ENCODE peak calls at places on chromosomes 3 and 15, in nine cellular contexts. One of them, this sample, is unnamed.

GRCh38 chr15:83118291-83118827 is 10.9 kb downstream of the TM6SF1 start:
- DNase-seq in T-cell: no peak
- DNase-seq in RWPE1: no peak
- DNase-seq in ovary: no peak
- DNase-seq in stomach: no peak
- DNase-seq in activated T-helper 1 cell treated with anti-CD3 and anti-CD28 coated beads, Interleukin-2, amount 50 U/mL, for 16 hours: no peak
- DNase-seq in cardiac septum: no peak
- DNase-seq in adipocyte: no peak
- DNase-seq in left ventricle myocardium superior: no peak
- DNase-seq in this sample: no peak

GRCh38 chr15:29770796-29771195 is 51.5 kb downstream of the TJP1 start:
- DNase-seq in T-cell: no peak
- DNase-seq in cardiac septum: no peak
- DNase-seq in ovary: no peak
- DNase-seq in activated T-helper 1 cell treated with anti-CD3 and anti-CD28 coated beads, Interleukin-2, amount 50 U/mL, for 16 hours: no peak
- DNase-seq in RWPE1: no peak
- DNase-seq in left ventricle myocardium superior: no peak
- DNase-seq in adipocyte: no peak
- DNase-seq in stomach: no peak
- DNase-seq in this sample: no peak

GRCh38 chr3:150147776-150148175 is 177.1 kb upstream of the PFN2 start:
- DNase-seq in adipocyte: peak
- DNase-seq in T-cell: no peak
- DNase-seq in cardiac septum: no peak
- DNase-seq in activated T-helper 1 cell treated with anti-CD3 and anti-CD28 coated beads, Interleukin-2, amount 50 U/mL, for 16 hours: no peak
- DNase-seq in left ventricle myocardium superior: no peak
- DNase-seq in ovary: no peak
- DNase-seq in RWPE1: no peak
- DNase-seq in stomach: no peak
- DNase-seq in this sample: no peak

GRCh38 chr3:58063424-58063823 is 55.2 kb downstream of the FLNB start:
- DNase-seq in ovary: no peak
- DNase-seq in left ventricle myocardium superior: no peak
- DNase-seq in RWPE1: no peak
- DNase-seq in T-cell: no peak
- DNase-seq in adipocyte: peak
- DNase-seq in cardiac septum: no peak
- DNase-seq in stomach: peak
- DNase-seq in activated T-helper 1 cell treated with anti-CD3 and anti-CD28 coated beads, Interleukin-2, amount 50 U/mL, for 16 hours: no peak
- DNase-seq in this sample: peak

GRCh38 chr3:49628249-49628648 is 45.9 kb upstream of the APEH start:
- DNase-seq in stomach: no peak
- DNase-seq in left ventricle myocardium superior: no peak
- DNase-seq in ovary: no peak
- DNase-seq in cardiac septum: no peak
- DNase-seq in RWPE1: no peak
- DNase-seq in activated T-helper 1 cell treated with anti-CD3 and anti-CD28 coated beads, Interleukin-2, amount 50 U/mL, for 16 hours: no peak
- DNase-seq in adipocyte: no peak
- DNase-seq in T-cell: no peak
- DNase-seq in this sample: no peak

GRCh38 chr3:126367316-126367805 is 10.2 kb upstream of the KLF15 start:
- DNase-seq in left ventricle myocardium superior: no peak
- DNase-seq in cardiac septum: peak
- DNase-seq in stomach: no peak
- DNase-seq in activated T-helper 1 cell treated with anti-CD3 and anti-CD28 coated beads, Interleukin-2, amount 50 U/mL, for 16 hours: no peak
- DNase-seq in adipocyte: no peak
- DNase-seq in T-cell: no peak
- DNase-seq in RWPE1: no peak
- DNase-seq in ovary: no peak
- DNase-seq in this sample: no peak

GRCh38 chr3:110664148-110664547 is 407.5 kb upstream of the NECTIN3 start:
- DNase-seq in left ventricle myocardium superior: no peak
- DNase-seq in activated T-helper 1 cell treated with anti-CD3 and anti-CD28 coated beads, Interleukin-2, amount 50 U/mL, for 16 hours: no peak
- DNase-seq in stomach: peak
- DNase-seq in T-cell: no peak
- DNase-seq in adipocyte: peak
- DNase-seq in ovary: no peak
- DNase-seq in cardiac septum: no peak
- DNase-seq in RWPE1: no peak
- DNase-seq in this sample: no peak

GRCh38 chr3:98855811-98856400 is 45.6 kb downstream of the DCBLD2 start:
- DNase-seq in left ventricle myocardium superior: no peak
- DNase-seq in cardiac septum: no peak
- DNase-seq in activated T-helper 1 cell treated with anti-CD3 and anti-CD28 coated beads, Interleukin-2, amount 50 U/mL, for 16 hours: no peak
- DNase-seq in RWPE1: peak
- DNase-seq in ovary: no peak
- DNase-seq in adipocyte: peak
- DNase-seq in stomach: no peak
- DNase-seq in T-cell: no peak
- DNase-seq in this sample: peak

GRCh38 chr3:187186801-187187421 is 10.4 kb upstream of the RTP1 start:
- DNase-seq in T-cell: no peak
- DNase-seq in left ventricle myocardium superior: peak
- DNase-seq in cardiac septum: peak
- DNase-seq in stomach: peak
- DNase-seq in adipocyte: peak
- DNase-seq in ovary: peak
- DNase-seq in RWPE1: peak
- DNase-seq in activated T-helper 1 cell treated with anti-CD3 and anti-CD28 coated beads, Interleukin-2, amount 50 U/mL, for 16 hours: no peak
- DNase-seq in this sample: no peak

GRCh38 chr15:66139816-66140215 is 113.7 kb downstream of the MEGF11 start:
- DNase-seq in activated T-helper 1 cell treated with anti-CD3 and anti-CD28 coated beads, Interleukin-2, amount 50 U/mL, for 16 hours: no peak
- DNase-seq in RWPE1: no peak
- DNase-seq in left ventricle myocardium superior: no peak
- DNase-seq in cardiac septum: no peak
- DNase-seq in adipocyte: no peak
- DNase-seq in stomach: no peak
- DNase-seq in T-cell: no peak
- DNase-seq in ovary: no peak
- DNase-seq in this sample: no peak

GRCh38 chr3:125220183-125220582 is 7.6 kb upstream of the SLC12A8 start:
- DNase-seq in T-cell: no peak
- DNase-seq in activated T-helper 1 cell treated with anti-CD3 and anti-CD28 coated beads, Interleukin-2, amount 50 U/mL, for 16 hours: no peak
- DNase-seq in ovary: no peak
- DNase-seq in adipocyte: no peak
- DNase-seq in stomach: no peak
- DNase-seq in RWPE1: no peak
- DNase-seq in cardiac septum: no peak
- DNase-seq in left ventricle myocardium superior: no peak
- DNase-seq in this sample: no peak

This sample was measured in adrenal gland.